ENCODE peak calls at places on chromosomes 1 and 21, in eight cellular contexts. One of them, this sample, is unnamed.

GRCh38 chr1:153231800-153232199 is 14.4 kb downstream of the PRR9 start:
- DNase-seq in ovary: no peak
- DNase-seq in left ventricle myocardium inferior: no peak
- DNase-seq in neural progenitor cell: no peak
- DNase-seq in CD8-positive, alpha-beta T cell: no peak
- DNase-seq in NCI-H1694 treated with DMSO at 0.1 percent for 48 hours: no peak
- DNase-seq in lung: no peak
- DNase-seq in Kasumi-1: peak; percentile 47
- DNase-seq in this sample: no peak

GRCh38 chr1:165441166-165441955 is 3.6 kb downstream of the RXRG start:
- DNase-seq in neural progenitor cell: peak; percentile 76
- DNase-seq in NCI-H1694 treated with DMSO at 0.1 percent for 48 hours: no peak
- DNase-seq in CD8-positive, alpha-beta T cell: no peak
- DNase-seq in Kasumi-1: no peak
- DNase-seq in ovary: no peak
- DNase-seq in lung: no peak
- DNase-seq in left ventricle myocardium inferior: no peak
- DNase-seq in this sample: no peak

GRCh38 chr1:156136970-156137483 is 16.4 kb upstream of the SEMA4A start:
- DNase-seq in CD8-positive, alpha-beta T cell: no peak
- DNase-seq in Kasumi-1: no peak
- DNase-seq in left ventricle myocardium inferior: no peak
- DNase-seq in lung: no peak
- DNase-seq in ovary: no peak
- DNase-seq in neural progenitor cell: no peak
- DNase-seq in NCI-H1694 treated with DMSO at 0.1 percent for 48 hours: no peak
- DNase-seq in this sample: peak; percentile 79

GRCh38 chr1:117120774-117121588 is 568 bp downstream of the TRIM45 start:
- DNase-seq in lung: no peak
- DNase-seq in Kasumi-1: peak; percentile 58
- DNase-seq in CD8-positive, alpha-beta T cell: no peak
- DNase-seq in ovary: no peak
- DNase-seq in NCI-H1694 treated with DMSO at 0.1 percent for 48 hours: peak; percentile 60
- DNase-seq in neural progenitor cell: peak; percentile 23
- DNase-seq in left ventricle myocardium inferior: no peak
- DNase-seq in this sample: peak; percentile 51

GRCh38 chr1:15680131-15680530 is 4.0 kb upstream of the PLEKHM2 start:
- DNase-seq in CD8-positive, alpha-beta T cell: no peak
- DNase-seq in Kasumi-1: no peak
- DNase-seq in lung: no peak
- DNase-seq in left ventricle myocardium inferior: no peak
- DNase-seq in neural progenitor cell: no peak
- DNase-seq in NCI-H1694 treated with DMSO at 0.1 percent for 48 hours: no peak
- DNase-seq in ovary: no peak
- DNase-seq in this sample: no peak

GRCh38 chr1:29679316-29679715 is 443.0 kb downstream of the PTPRU start:
- DNase-seq in lung: peak; percentile 13
- DNase-seq in NCI-H1694 treated with DMSO at 0.1 percent for 48 hours: no peak
- DNase-seq in ovary: no peak
- DNase-seq in left ventricle myocardium inferior: no peak
- DNase-seq in neural progenitor cell: no peak
- DNase-seq in CD8-positive, alpha-beta T cell: no peak
- DNase-seq in Kasumi-1: no peak
- DNase-seq in this sample: no peak

GRCh38 chr1:169360415-169360814 is 7.2 kb downstream of the NME7 start:
- DNase-seq in Kasumi-1: no peak
- DNase-seq in left ventricle myocardium inferior: no peak
- DNase-seq in NCI-H1694 treated with DMSO at 0.1 percent for 48 hours: no peak
- DNase-seq in ovary: no peak
- DNase-seq in CD8-positive, alpha-beta T cell: no peak
- DNase-seq in lung: no peak
- DNase-seq in neural progenitor cell: no peak
- DNase-seq in this sample: no peak

GRCh38 chr1:93638307-93638847 is 43.3 kb downstream of the BCAR3 start:
- DNase-seq in Kasumi-1: no peak
- DNase-seq in lung: no peak
- DNase-seq in neural progenitor cell: no peak
- DNase-seq in left ventricle myocardium inferior: no peak
- DNase-seq in ovary: no peak
- DNase-seq in NCI-H1694 treated with DMSO at 0.1 percent for 48 hours: no peak
- DNase-seq in CD8-positive, alpha-beta T cell: no peak
- DNase-seq in this sample: no peak

GRCh38 chr1:185074307-185074706 is 28.9 kb downstream of the RNF2 start:
- DNase-seq in ovary: no peak
- DNase-seq in Kasumi-1: no peak
- DNase-seq in lung: no peak
- DNase-seq in left ventricle myocardium inferior: no peak
- DNase-seq in CD8-positive, alpha-beta T cell: no peak
- DNase-seq in NCI-H1694 treated with DMSO at 0.1 percent for 48 hours: no peak
- DNase-seq in neural progenitor cell: no peak
- DNase-seq in this sample: no peak

GRCh38 chr1:117674521-117675400 is 68.9 kb downstream of the TENT5C start:
- DNase-seq in left ventricle myocardium inferior: no peak
- DNase-seq in neural progenitor cell: no peak
- DNase-seq in NCI-H1694 treated with DMSO at 0.1 percent for 48 hours: no peak
- DNase-seq in ovary: no peak
- DNase-seq in lung: no peak
- DNase-seq in CD8-positive, alpha-beta T cell: peak; percentile 43
- DNase-seq in Kasumi-1: peak; percentile 67
- DNase-seq in this sample: peak; percentile 62

GRCh38 chr1:2242814-2243725 is 15.0 kb downstream of the SKI start:
- DNase-seq in NCI-H1694 treated with DMSO at 0.1 percent for 48 hours: no peak
- DNase-seq in ovary: no peak
- DNase-seq in lung: no peak
- DNase-seq in left ventricle myocardium inferior: peak; percentile 60
- DNase-seq in CD8-positive, alpha-beta T cell: no peak
- DNase-seq in neural progenitor cell: no peak
- DNase-seq in Kasumi-1: no peak
- DNase-seq in this sample: no peak

GRCh38 chr1:182400567-182400966 is at the start of gene TEDDM1:
- DNase-seq in lung: no peak
- DNase-seq in CD8-positive, alpha-beta T cell: no peak
- DNase-seq in left ventricle myocardium inferior: no peak
- DNase-seq in NCI-H1694 treated with DMSO at 0.1 percent for 48 hours: no peak
- DNase-seq in neural progenitor cell: no peak
- DNase-seq in Kasumi-1: no peak
- DNase-seq in ovary: no peak
- DNase-seq in this sample: no peak

GRCh38 chr1:163980391-163980790 is 578.6 kb upstream of the PBX1 start:
- DNase-seq in CD8-positive, alpha-beta T cell: no peak
- DNase-seq in neural progenitor cell: no peak
- DNase-seq in lung: no peak
- DNase-seq in Kasumi-1: no peak
- DNase-seq in NCI-H1694 treated with DMSO at 0.1 percent for 48 hours: no peak
- DNase-seq in ovary: no peak
- DNase-seq in left ventricle myocardium inferior: no peak
- DNase-seq in this sample: no peak

GRCh38 chr1:71834570-71835441 is 447.5 kb downstream of the NEGR1 start:
- DNase-seq in CD8-positive, alpha-beta T cell: no peak
- DNase-seq in left ventricle myocardium inferior: no peak
- DNase-seq in ovary: no peak
- DNase-seq in neural progenitor cell: no peak
- DNase-seq in NCI-H1694 treated with DMSO at 0.1 percent for 48 hours: no peak
- DNase-seq in Kasumi-1: no peak
- DNase-seq in lung: no peak
- DNase-seq in this sample: no peak

GRCh38 chr1:160681067-160681890 is 30.3 kb downstream of the CD48 start:
- DNase-seq in neural progenitor cell: peak; percentile 93
- DNase-seq in NCI-H1694 treated with DMSO at 0.1 percent for 48 hours: peak; percentile 25
- DNase-seq in left ventricle myocardium inferior: peak; percentile 48
- DNase-seq in Kasumi-1: peak; percentile 94
- DNase-seq in lung: peak; percentile 57
- DNase-seq in CD8-positive, alpha-beta T cell: peak; percentile 81
- DNase-seq in ovary: peak; percentile 86
- DNase-seq in this sample: peak; percentile 97

GRCh38 chr21:31136891-31137290 is 98.6 kb upstream of the KRTAP19-8 start:
- DNase-seq in NCI-H1694 treated with DMSO at 0.1 percent for 48 hours: peak; percentile 98
- DNase-seq in CD8-positive, alpha-beta T cell: no peak
- DNase-seq in Kasumi-1: peak; percentile 78
- DNase-seq in neural progenitor cell: no peak
- DNase-seq in ovary: no peak
- DNase-seq in lung: no peak
- DNase-seq in left ventricle myocardium inferior: no peak
- DNase-seq in this sample: no peak

GRCh38 chr1:74317663-74318062 is 82.5 kb downstream of the TNNI3K start:
- DNase-seq in NCI-H1694 treated with DMSO at 0.1 percent for 48 hours: no peak
- DNase-seq in lung: no peak
- DNase-seq in Kasumi-1: no peak
- DNase-seq in ovary: no peak
- DNase-seq in CD8-positive, alpha-beta T cell: no peak
- DNase-seq in neural progenitor cell: no peak
- DNase-seq in left ventricle myocardium inferior: no peak
- DNase-seq in this sample: no peak

GRCh38 chr1:248696261-248696660 is 6.3 kb downstream of the OR14I1 start:
- DNase-seq in left ventricle myocardium inferior: no peak
- DNase-seq in CD8-positive, alpha-beta T cell: no peak
- DNase-seq in NCI-H1694 treated with DMSO at 0.1 percent for 48 hours: peak; percentile 13
- DNase-seq in Kasumi-1: peak; percentile 46
- DNase-seq in neural progenitor cell: no peak
- DNase-seq in lung: no peak
- DNase-seq in ovary: no peak
- DNase-seq in this sample: no peak

GRCh38 chr1:156122519-156123355 is 8.2 kb downstream of the LMNA start:
- DNase-seq in lung: peak; percentile 77
- DNase-seq in neural progenitor cell: peak; percentile 29
- DNase-seq in ovary: peak; percentile 91
- DNase-seq in Kasumi-1: no peak
- DNase-seq in left ventricle myocardium inferior: peak; percentile 85
- DNase-seq in CD8-positive, alpha-beta T cell: no peak
- DNase-seq in NCI-H1694 treated with DMSO at 0.1 percent for 48 hours: peak; percentile 29
- DNase-seq in this sample: peak; percentile 75

GRCh38 chr1:110087812-110088738 is 17.6 kb upstream of the ALX3 start:
- DNase-seq in left ventricle myocardium inferior: no peak
- DNase-seq in Kasumi-1: peak; percentile 75
- DNase-seq in neural progenitor cell: peak; percentile 68
- DNase-seq in lung: peak; percentile 42
- DNase-seq in CD8-positive, alpha-beta T cell: no peak
- DNase-seq in ovary: peak; percentile 50
- DNase-seq in NCI-H1694 treated with DMSO at 0.1 percent for 48 hours: peak; percentile 53
- DNase-seq in this sample: peak; percentile 85

GRCh38 chr1:205709059-205709398 is 28.7 kb upstream of the SLC45A3 start:
- DNase-seq in neural progenitor cell: no peak
- DNase-seq in Kasumi-1: no peak
- DNase-seq in ovary: no peak
- DNase-seq in left ventricle myocardium inferior: no peak
- DNase-seq in CD8-positive, alpha-beta T cell: no peak
- DNase-seq in NCI-H1694 treated with DMSO at 0.1 percent for 48 hours: no peak
- DNase-seq in lung: no peak
- DNase-seq in this sample: no peak

GRCh38 chr1:226778657-226779058 is 39.6 kb upstream of the ITPKB start:
- DNase-seq in CD8-positive, alpha-beta T cell: no peak
- DNase-seq in NCI-H1694 treated with DMSO at 0.1 percent for 48 hours: no peak
- DNase-seq in lung: no peak
- DNase-seq in ovary: no peak
- DNase-seq in left ventricle myocardium inferior: no peak
- DNase-seq in Kasumi-1: no peak
- DNase-seq in neural progenitor cell: no peak
- DNase-seq in this sample: no peak

GRCh38 chr1:111989531-111990025 is at the start of gene KCND3:
- DNase-seq in NCI-H1694 treated with DMSO at 0.1 percent for 48 hours: no peak
- DNase-seq in ovary: peak; percentile 43
- DNase-seq in left ventricle myocardium inferior: peak; percentile 53
- DNase-seq in Kasumi-1: no peak
- DNase-seq in neural progenitor cell: peak; percentile 77
- DNase-seq in lung: no peak
- DNase-seq in CD8-positive, alpha-beta T cell: no peak
- DNase-seq in this sample: peak; percentile 70

GRCh38 chr1:9400425-9401079 is 107.9 kb downstream of the SPSB1 start:
- DNase-seq in NCI-H1694 treated with DMSO at 0.1 percent for 48 hours: no peak
- DNase-seq in left ventricle myocardium inferior: no peak
- DNase-seq in Kasumi-1: no peak
- DNase-seq in CD8-positive, alpha-beta T cell: no peak
- DNase-seq in lung: no peak
- DNase-seq in neural progenitor cell: no peak
- DNase-seq in ovary: no peak
- DNase-seq in this sample: peak; percentile 70

GRCh38 chr21:16241500-16241963 is 511.8 kb downstream of the USP25 start:
- DNase-seq in CD8-positive, alpha-beta T cell: no peak
- DNase-seq in left ventricle myocardium inferior: no peak
- DNase-seq in Kasumi-1: peak; percentile 55
- DNase-seq in ovary: no peak
- DNase-seq in neural progenitor cell: peak; percentile 60
- DNase-seq in lung: no peak
- DNase-seq in NCI-H1694 treated with DMSO at 0.1 percent for 48 hours: no peak
- DNase-seq in this sample: peak; percentile 88

GRCh38 chr21:34307991-34308532 is 55.7 kb upstream of the KCNE2 start:
- DNase-seq in ovary: no peak
- DNase-seq in NCI-H1694 treated with DMSO at 0.1 percent for 48 hours: no peak
- DNase-seq in Kasumi-1: no peak
- DNase-seq in left ventricle myocardium inferior: no peak
- DNase-seq in neural progenitor cell: no peak
- DNase-seq in lung: no peak
- DNase-seq in CD8-positive, alpha-beta T cell: no peak
- DNase-seq in this sample: no peak

GRCh38 chr1:206926286-206926685 is 4.5 kb upstream of the FCMR start:
- DNase-seq in ovary: no peak
- DNase-seq in Kasumi-1: no peak
- DNase-seq in neural progenitor cell: no peak
- DNase-seq in NCI-H1694 treated with DMSO at 0.1 percent for 48 hours: no peak
- DNase-seq in left ventricle myocardium inferior: no peak
- DNase-seq in lung: no peak
- DNase-seq in CD8-positive, alpha-beta T cell: no peak
- DNase-seq in this sample: no peak

GRCh38 chr1:172429324-172430127 is 9.0 kb downstream of the C1orf105 start:
- DNase-seq in NCI-H1694 treated with DMSO at 0.1 percent for 48 hours: peak; percentile 63
- DNase-seq in ovary: no peak
- DNase-seq in Kasumi-1: peak; percentile 66
- DNase-seq in neural progenitor cell: peak; percentile 57
- DNase-seq in lung: no peak
- DNase-seq in left ventricle myocardium inferior: no peak
- DNase-seq in CD8-positive, alpha-beta T cell: peak; percentile 22
- DNase-seq in this sample: peak; percentile 62

GRCh38 chr1:115782571-115783281 is 14.2 kb upstream of the CASQ2 start:
- DNase-seq in Kasumi-1: no peak
- DNase-seq in neural progenitor cell: peak; percentile 8
- DNase-seq in left ventricle myocardium inferior: no peak
- DNase-seq in CD8-positive, alpha-beta T cell: no peak
- DNase-seq in NCI-H1694 treated with DMSO at 0.1 percent for 48 hours: no peak
- DNase-seq in ovary: no peak
- DNase-seq in lung: no peak
- DNase-seq in this sample: peak; percentile 69

GRCh38 chr21:41662761-41663160 is 104.1 kb downstream of the RIPK4 start:
- DNase-seq in Kasumi-1: no peak
- DNase-seq in NCI-H1694 treated with DMSO at 0.1 percent for 48 hours: no peak
- DNase-seq in CD8-positive, alpha-beta T cell: no peak
- DNase-seq in left ventricle myocardium inferior: no peak
- DNase-seq in ovary: peak; percentile 13
- DNase-seq in lung: no peak
- DNase-seq in neural progenitor cell: no peak
- DNase-seq in this sample: no peak

GRCh38 chr1:167301355-167301754 is 80.7 kb downstream of the POU2F1 start:
- DNase-seq in left ventricle myocardium inferior: no peak
- DNase-seq in NCI-H1694 treated with DMSO at 0.1 percent for 48 hours: no peak
- DNase-seq in lung: no peak
- DNase-seq in ovary: no peak
- DNase-seq in neural progenitor cell: peak; percentile 45
- DNase-seq in CD8-positive, alpha-beta T cell: no peak
- DNase-seq in Kasumi-1: no peak
- DNase-seq in this sample: no peak